ENCODE peak calls at places on chromosomes 3 and 15, in seven cellular contexts. R is activated CD4-positive, alpha-beta T cell treated with anti-CD3 and anti-CD28 coated beads for 48 hours; V is stimulated activated CD8-positive, alpha-beta memory T cell treated with anti-CD3 and anti-CD28 coated beads, Interleukin-4, amount 100 ng/mL, for 4 hours; D is H4; Z is psoas muscle; C is glutamatergic neuron; P is GM04503. X is an unnamed sample.
A peak's percentile ranks its signal among the peaks of the same experiment; 100 is the strongest.

GRCh38 chr3:197874653-197875052 is 75.3 kb upstream of the RPL35A start:
- DNase-seq in V (no peak), Z (no peak), D (no peak), P (no peak), C (no peak), R (no peak), X (no peak)

GRCh38 chr3:183327343-183327742 is 74.3 kb downstream of the B3GNT5 start:
- DNase-seq in D (no peak), C (no peak), Z (no peak), V (no peak), P (no peak), R (no peak), X (no peak)

GRCh38 chr3:15542641-15543040 is 21.1 kb upstream of the COLQ start:
- DNase-seq in D (no peak), R (no peak), Z (no peak), P (no peak), V (no peak), C (no peak), X (no peak)

GRCh38 chr3:172332256-172333041 is 115.8 kb downstream of the GHSR start:
- DNase-seq in V (peak; percentile 19), Z (no peak), P (no peak), C (peak; percentile 69), D (peak; percentile 70), R (peak; percentile 66), X (peak; percentile 30)

GRCh38 chr3:16143870-16144568 is 30.5 kb upstream of the GALNT15 start:
- DNase-seq in P (no peak), D (no peak), V (no peak), C (no peak), R (no peak), Z (no peak), X (no peak)

GRCh38 chr15:69224383-69224782 is 63.9 kb downstream of the GLCE start:
- DNase-seq in P (no peak), R (no peak), D (no peak), Z (no peak), V (no peak), C (no peak), X (no peak)

GRCh38 chr3:46667061-46667621 is 26.3 kb downstream of the ALS2CL start:
- DNase-seq in R (peak; percentile 1), Z (no peak), D (no peak), C (no peak), P (no peak), V (no peak), X (no peak)

GRCh38 chr3:57919987-57920386 is 88.2 kb upstream of the FLNB start:
- DNase-seq in V (no peak), P (no peak), D (no peak), C (no peak), R (no peak), Z (no peak), X (no peak)

GRCh38 chr3:66362541-66362941 is 138.3 kb downstream of the LRIG1 start:
- DNase-seq in D (no peak), P (no peak), R (no peak), V (no peak), Z (no peak), C (no peak), X (peak; percentile 22)

GRCh38 chr3:69326821-69327433 is 59.0 kb downstream of the FRMD4B start:
- DNase-seq in C (no peak), P (no peak), D (no peak), V (no peak), Z (no peak), R (peak; percentile 71), X (no peak)

GRCh38 chr15:100650685-100651084 is 48.3 kb downstream of the ASB7 start:
- DNase-seq in C (no peak), V (no peak), D (no peak), P (no peak), Z (no peak), R (no peak), X (no peak)

GRCh38 chr3:115341208-115341607 is 194.1 kb upstream of the ZBTB20 start:
- DNase-seq in R (peak; percentile 7), Z (no peak), D (peak; percentile 14), C (no peak), P (peak; percentile 42), V (no peak), X (peak; percentile 39)

GRCh38 chr3:13379191-13379830 is 40.8 kb downstream of the NUP210 start:
- DNase-seq in D (peak; percentile 52), R (no peak), C (no peak), V (no peak), P (peak; percentile 46), Z (peak; percentile 38), X (peak; percentile 85)

GRCh38 chr3:197890693-197891092 is 59.3 kb upstream of the RPL35A start:
- DNase-seq in V (no peak), C (no peak), D (no peak), R (no peak), P (no peak), Z (no peak), X (no peak)

GRCh38 chr3:194364652-194365434 is 4.7 kb downstream of the LRRC15 start:
- DNase-seq in P (peak; percentile 53), V (no peak), Z (peak; percentile 36), D (peak; percentile 79), C (no peak), R (no peak), X (peak; percentile 98)

GRCh38 chr3:156688849-156689452 is 14.6 kb downstream of the TIPARP start:
- DNase-seq in V (no peak), P (no peak), Z (no peak), C (no peak), D (no peak), R (no peak), X (no peak)

GRCh38 chr15:33104276-33104675 is 90.2 kb downstream of the FMN1 start:
- DNase-seq in V (no peak), C (no peak), D (peak; percentile 21), P (peak; percentile 45), R (peak; percentile 30), Z (no peak), X (peak; percentile 87)

GRCh38 chr15:80694624-80695098 is 449 bp upstream of the ABHD17C start:
- DNase-seq in V (no peak), P (no peak), C (peak; percentile 45), D (no peak), R (peak; percentile 17), Z (peak; percentile 32), X (no peak)

GRCh38 chr15:91228890-91229289 is 128.8 kb downstream of the SV2B start:
- DNase-seq in Z (no peak), D (no peak), V (no peak), P (no peak), C (no peak), R (no peak), X (no peak)

GRCh38 chr3:155995525-155996370 is 124.6 kb upstream of the KCNAB1 start:
- DNase-seq in V (no peak), P (peak; percentile 14), D (peak; percentile 42), R (no peak), Z (no peak), C (no peak), X (peak; percentile 57)

GRCh38 chr3:146589899-146590508 is 15.1 kb downstream of the PLSCR5 start:
- DNase-seq in V (no peak), P (no peak), R (peak; percentile 3), Z (no peak), C (no peak), D (peak; percentile 68), X (peak; percentile 36)

GRCh38 chr3:178067721-178068120 is 468.5 kb upstream of the KCNMB2 start:
- DNase-seq in D (no peak), P (peak; percentile 44), V (no peak), C (no peak), R (no peak), Z (no peak), X (no peak)

GRCh38 chr3:165202995-165203394 is 6.8 kb upstream of the SLITRK3 start:
- DNase-seq in V (no peak), Z (no peak), D (no peak), C (no peak), P (no peak), R (no peak), X (no peak)

GRCh38 chr3:146223401-146224373 is 27.2 kb downstream of the PLSCR4 start:
- DNase-seq in D (no peak), Z (no peak), C (no peak), P (no peak), V (no peak), R (no peak), X (no peak)

GRCh38 chr3:196788509-196788908 is 48.9 kb downstream of the PAK2 start:
- DNase-seq in R (no peak), V (no peak), P (no peak), Z (no peak), C (no peak), D (no peak), X (no peak)

GRCh38 chr15:86139828-86140227 is 60.2 kb downstream of the AGBL1 start:
- DNase-seq in C (peak; percentile 26), D (no peak), R (peak; percentile 54), V (no peak), Z (no peak), P (no peak), X (no peak)

GRCh38 chr15:90232196-90232595 is 1.5 kb downstream of the CIB1 start:
- DNase-seq in V (no peak), D (no peak), Z (no peak), C (no peak), P (no peak), R (peak; percentile 30), X (no peak)

GRCh38 chr3:5037828-5038227 is 58.6 kb downstream of the BHLHE40 start:
- DNase-seq in D (no peak), Z (no peak), P (no peak), C (no peak), V (no peak), R (peak; percentile 29), X (no peak)

GRCh38 chr15:82572311-82572710 is 32.1 kb upstream of the RPS17 start:
- DNase-seq in V (no peak), R (no peak), Z (no peak), P (no peak), C (no peak), D (no peak), X (no peak)

GRCh38 chr3:69815959-69816358 is 76.7 kb downstream of the MITF start:
- DNase-seq in R (no peak), P (no peak), V (no peak), D (no peak), C (no peak), Z (no peak), X (no peak)

GRCh38 chr15:40340740-40341400 is at the start of gene CCDC9B:
- DNase-seq in C (peak; percentile 57), V (no peak), R (no peak), D (peak; percentile 86), P (peak; percentile 71), Z (peak; percentile 92), X (peak; percentile 76)

GRCh38 chr3:104411760-104412159 is 954.9 kb upstream of the ALCAM start:
- DNase-seq in D (no peak), R (no peak), V (no peak), P (no peak), C (no peak), Z (no peak), X (no peak)

GRCh38 chr3:78988324-78988723 is 779.5 kb downstream of the ROBO1 start:
- DNase-seq in C (no peak), P (no peak), R (no peak), V (no peak), Z (no peak), D (no peak), X (peak; percentile 14)

GRCh38 chr15:69760263-69760855 is 307.7 kb downstream of the RPLP1 start:
- DNase-seq in V (no peak), Z (no peak), C (no peak), D (no peak), R (peak; percentile 27), P (peak; percentile 45), X (peak; percentile 2)

GRCh38 chr3:193962986-193963683 is 172.8 kb upstream of the HES1 start:
- DNase-seq in Z (no peak), P (no peak), V (no peak), C (no peak), R (peak; percentile 12), D (no peak), X (peak; percentile 5)

GRCh38 chr3:166455724-166456123 is 618.5 kb upstream of the BCHE start:
- DNase-seq in Z (no peak), V (no peak), P (no peak), R (no peak), D (no peak), C (no peak), X (no peak)

X was measured in HFFc6.